ENCODE peak calls at places on chromosomes 4 and X, in eight cellular contexts. Y, V, T, D, P, I, A and U are unnamed samples.

GRCh38 chr4:183903021-183903760 is 1.9 kb upstream of the STOX2 start:
- DNase-seq in Y (peak; percentile 48), V (no peak), T (no peak), D (no peak), P (no peak), I (no peak), A (no peak), U (no peak)

GRCh38 chr4:62670509-62670908 is 1470.4 kb downstream of the ADGRL3 start:
- DNase-seq in Y (no peak), V (no peak), T (no peak), D (no peak), P (no peak), I (no peak), A (no peak), U (peak; percentile 29)

GRCh38 chrX:111035256-111035655 is 60.7 kb upstream of the PAK3 start:
- DNase-seq in Y (no peak), V (no peak), T (no peak), D (no peak), P (no peak), I (no peak), A (no peak), U (no peak)

GRCh38 chr4:2241003-2241402 is 918 bp downstream of the HAUS3 start:
- DNase-seq in Y (no peak), V (no peak), T (no peak), D (no peak), P (no peak), I (no peak), A (no peak), U (no peak)

GRCh38 chr4:158169931-158170690 is 2.7 kb downstream of the GASK1B start:
- DNase-seq in Y (peak; percentile 51), V (no peak), T (no peak), D (no peak), P (no peak), I (no peak), A (peak; percentile 28), U (no peak)

GRCh38 chr4:40909363-40909876 is 159.7 kb downstream of the NSUN7 start:
- DNase-seq in Y (no peak), V (peak; percentile 85), T (peak; percentile 63), D (no peak), P (no peak), I (peak; percentile 34), A (peak; percentile 68), U (no peak)

GRCh38 chr4:15423285-15423711 is 4.5 kb upstream of the C1QTNF7 start:
- DNase-seq in Y (no peak), V (no peak), T (no peak), D (no peak), P (no peak), I (no peak), A (no peak), U (no peak)

GRCh38 chr4:81685105-81685504 is 213.4 kb upstream of the RASGEF1B start:
- DNase-seq in Y (no peak), V (no peak), T (no peak), D (no peak), P (no peak), I (no peak), A (no peak), U (no peak)

GRCh38 chrX:139560221-139560620 is 29.7 kb downstream of the F9 start:
- DNase-seq in Y (no peak), V (peak; percentile 0), T (no peak), D (no peak), P (no peak), I (no peak), A (no peak), U (no peak)

GRCh38 chrX:28787206-28787605 is 200.0 kb downstream of the IL1RAPL1 start:
- DNase-seq in Y (no peak), V (peak; percentile 6), T (peak; percentile 15), D (no peak), P (no peak), I (no peak), A (peak; percentile 12), U (no peak)

GRCh38 chr4:80014531-80014930 is 58.5 kb downstream of the ANTXR2 start:
- DNase-seq in Y (no peak), V (peak; percentile 13), T (no peak), D (no peak), P (no peak), I (no peak), A (no peak), U (no peak)

GRCh38 chrX:66751136-66751782 is 112.4 kb upstream of the EDA2R start:
- DNase-seq in Y (no peak), V (no peak), T (no peak), D (no peak), P (no peak), I (no peak), A (peak; percentile 79), U (no peak)

GRCh38 chr4:127782275-127783025 is at the start of gene HSPA4L:
- DNase-seq in Y (peak; percentile 56), V (peak; percentile 41), T (no peak), D (peak; percentile 57), P (peak; percentile 17), I (peak; percentile 93), A (peak; percentile 85), U (peak; percentile 57)

GRCh38 chrX:108165349-108166111 is 74.0 kb downstream of the ATG4A start:
- DNase-seq in Y (peak; percentile 16), V (peak; percentile 37), T (peak; percentile 57), D (peak; percentile 34), P (no peak), I (no peak), A (peak; percentile 50), U (peak; percentile 45)

GRCh38 chr4:121697626-121698025 is 846 bp upstream of the ANXA5 start:
- DNase-seq in Y (no peak), V (no peak), T (no peak), D (no peak), P (no peak), I (no peak), A (no peak), U (no peak)

GRCh38 chr4:153161599-153161971 is 42.7 kb upstream of the TRIM2 start:
- DNase-seq in Y (no peak), V (no peak), T (no peak), D (no peak), P (no peak), I (no peak), A (no peak), U (no peak)

GRCh38 chr4:58274553-58274952 is 1164.4 kb upstream of the IGFBP7 start:
- DNase-seq in Y (no peak), V (no peak), T (no peak), D (no peak), P (no peak), I (no peak), A (no peak), U (no peak)

GRCh38 chrX:14015941-14016340 is 13.8 kb downstream of the GEMIN8 start:
- DNase-seq in Y (no peak), V (no peak), T (no peak), D (no peak), P (no peak), I (no peak), A (no peak), U (no peak)

GRCh38 chrX:135433531-135434257 is 11.9 kb downstream of the SMIM10L2A start:
- DNase-seq in Y (no peak), V (no peak), T (no peak), D (no peak), P (no peak), I (no peak), A (no peak), U (no peak)

GRCh38 chr4:122798101-122798500 is 28.5 kb upstream of the FGF2 start:
- DNase-seq in Y (peak; percentile 12), V (peak; percentile 95), T (peak; percentile 82), D (peak; percentile 47), P (no peak), I (peak; percentile 72), A (peak; percentile 25), U (peak; percentile 52)

GRCh38 chr4:41718907-41719306 is 29.6 kb downstream of the PHOX2B start:
- DNase-seq in Y (no peak), V (peak; percentile 79), T (no peak), D (no peak), P (no peak), I (no peak), A (no peak), U (no peak)

GRCh38 chr4:54227261-54228063 is 1.6 kb upstream of the PDGFRA start:
- DNase-seq in Y (no peak), V (peak; percentile 77), T (peak; percentile 48), D (no peak), P (no peak), I (peak; percentile 72), A (no peak), U (no peak)

GRCh38 chr4:8855781-8856245 is 15.8 kb downstream of the HMX1 start:
- DNase-seq in Y (no peak), V (no peak), T (no peak), D (no peak), P (no peak), I (no peak), A (no peak), U (no peak)

GRCh38 chr4:102725229-102725628 is 35.5 kb downstream of the MANBA start:
- DNase-seq in Y (no peak), V (no peak), T (no peak), D (no peak), P (no peak), I (no peak), A (no peak), U (no peak)

GRCh38 chr4:153245775-153246174 is 41.5 kb downstream of the TRIM2 start:
- DNase-seq in Y (no peak), V (no peak), T (no peak), D (no peak), P (no peak), I (no peak), A (no peak), U (no peak)

GRCh38 chr4:153804742-153805141 is 15.9 kb upstream of the SFRP2 start:
- DNase-seq in Y (no peak), V (no peak), T (no peak), D (no peak), P (no peak), I (no peak), A (no peak), U (no peak)

GRCh38 chr4:71186566-71187398 is 152.0 kb upstream of the SLC4A4 start:
- DNase-seq in Y (peak; percentile 42), V (peak; percentile 75), T (peak; percentile 90), D (no peak), P (peak; percentile 38), I (peak; percentile 68), A (peak; percentile 37), U (no peak)

GRCh38 chr4:165031436-165032211 is at the start of gene TRIM60:
- DNase-seq in Y (no peak), V (no peak), T (no peak), D (no peak), P (no peak), I (no peak), A (no peak), U (no peak)

GRCh38 chrX:79156818-79157217 is 12.3 kb downstream of the GPR174 start:
- DNase-seq in Y (no peak), V (no peak), T (no peak), D (no peak), P (no peak), I (no peak), A (no peak), U (no peak)

GRCh38 chrX:71198066-71198465 is 25.0 kb upstream of the GJB1 start:
- DNase-seq in Y (peak; percentile 2), V (no peak), T (no peak), D (no peak), P (no peak), I (no peak), A (no peak), U (no peak)

GRCh38 chrX:153727108-153727931 is 2.7 kb downstream of the ABCD1 start:
- DNase-seq in Y (peak; percentile 75), V (peak; percentile 25), T (peak; percentile 39), D (no peak), P (no peak), I (peak; percentile 89), A (peak; percentile 63), U (no peak)

GRCh38 chrX:103540145-103540544 is 20.9 kb upstream of the RAB40A start:
- DNase-seq in Y (no peak), V (peak; percentile 54), T (no peak), D (no peak), P (no peak), I (no peak), A (no peak), U (no peak)

GRCh38 chr4:140222175-140222574 is 68.2 kb upstream of the MAML3 start:
- DNase-seq in Y (no peak), V (peak; percentile 47), T (no peak), D (peak; percentile 19), P (no peak), I (no peak), A (no peak), U (no peak)

GRCh38 chr4:109294006-109294405 is 8.5 kb downstream of the COL25A1 start:
- DNase-seq in Y (no peak), V (peak; percentile 20), T (no peak), D (no peak), P (no peak), I (no peak), A (peak; percentile 39), U (no peak)